ENCODE peak calls at places on chromosomes 2 and 18, in four cellular contexts. One of them, this sample, is unnamed.

GRCh38 chr2:187377335-187377734 is 70.7 kb downstream of the CALCRL start:
- DNase-seq in breast epithelium: no peak
- DNase-seq in H1: no peak
- DNase-seq in HCT116: no peak
- DNase-seq in this sample: no peak

GRCh38 chr2:74587664-74588277 is 33.3 kb downstream of the DOK1 start:
- DNase-seq in H1: peak; percentile 66
- DNase-seq in breast epithelium: peak; percentile 63
- DNase-seq in HCT116: peak; percentile 8
- DNase-seq in this sample: peak; percentile 63

GRCh38 chr18:26549103-26549485 is 741 bp upstream of the KCTD1 start:
- DNase-seq in H1: peak; percentile 74
- DNase-seq in HCT116: no peak
- DNase-seq in breast epithelium: no peak
- DNase-seq in this sample: peak; percentile 61

GRCh38 chr18:58580078-58580477 is 48.8 kb downstream of the ALPK2 start:
- DNase-seq in H1: no peak
- DNase-seq in breast epithelium: no peak
- DNase-seq in HCT116: no peak
- DNase-seq in this sample: no peak

GRCh38 chr2:17813742-17814458 is 2.4 kb upstream of the MSGN1 start:
- DNase-seq in H1: no peak
- DNase-seq in HCT116: no peak
- DNase-seq in breast epithelium: no peak
- DNase-seq in this sample: no peak

GRCh38 chr2:96763511-96764252 is 3.0 kb downstream of the CNNM4 start:
- DNase-seq in breast epithelium: no peak
- DNase-seq in H1: peak; percentile 62
- DNase-seq in HCT116: no peak
- DNase-seq in this sample: no peak

GRCh38 chr2:236625156-236625690 is 55.6 kb downstream of the ACKR3 start:
- DNase-seq in H1: no peak
- DNase-seq in breast epithelium: no peak
- DNase-seq in HCT116: no peak
- DNase-seq in this sample: no peak

GRCh38 chr2:43136862-43137261 is 89.5 kb downstream of the ZFP36L2 start:
- DNase-seq in HCT116: no peak
- DNase-seq in H1: no peak
- DNase-seq in breast epithelium: no peak
- DNase-seq in this sample: no peak

GRCh38 chr2:156331572-156332451 is 709 bp downstream of the NR4A2 start:
- DNase-seq in breast epithelium: peak; percentile 82
- DNase-seq in H1: no peak
- DNase-seq in HCT116: no peak
- DNase-seq in this sample: peak; percentile 76

GRCh38 chr18:64416990-64417389 is 268.1 kb upstream of the LINC00305 start:
- DNase-seq in H1: no peak
- DNase-seq in breast epithelium: no peak
- DNase-seq in HCT116: no peak
- DNase-seq in this sample: no peak
- TF ChIP-seq POLR2AphosphoS5 in H1: no peak
- TF ChIP-seq POLR2AphosphoS5 in breast epithelium: no peak
- TF ChIP-seq POLR2AphosphoS5 in HCT116: no peak
- TF ChIP-seq POLR2AphosphoS5 in this sample: no peak

GRCh38 chr2:226791056-226791486 is 8.5 kb downstream of the IRS1 start:
- DNase-seq in HCT116: no peak
- DNase-seq in breast epithelium: no peak
- DNase-seq in H1: no peak
- DNase-seq in this sample: peak; percentile 22

GRCh38 chr2:226790006-226790405 is 9.6 kb downstream of the IRS1 start:
- DNase-seq in H1: no peak
- DNase-seq in HCT116: no peak
- DNase-seq in breast epithelium: no peak
- DNase-seq in this sample: no peak

GRCh38 chr2:226792155-226792871 is 7.3 kb downstream of the IRS1 start:
- DNase-seq in breast epithelium: no peak
- DNase-seq in H1: no peak
- DNase-seq in HCT116: no peak
- DNase-seq in this sample: no peak

GRCh38 chr2:226790436-226790835 is 9.2 kb downstream of the IRS1 start:
- DNase-seq in breast epithelium: no peak
- DNase-seq in H1: no peak
- DNase-seq in HCT116: no peak
- DNase-seq in this sample: no peak

GRCh38 chr2:226791487-226792081 is 8.0 kb downstream of the IRS1 start:
- DNase-seq in H1: peak; percentile 93
- DNase-seq in breast epithelium: peak; percentile 88
- DNase-seq in HCT116: no peak
- DNase-seq in this sample: peak; percentile 91
- TF ChIP-seq CTCF in H1: peak; percentile 10
- TF ChIP-seq CTCF in breast epithelium: peak; percentile 76
- TF ChIP-seq CTCF in HCT116: no peak
- TF ChIP-seq CTCF in this sample: peak; percentile 63

DNA sequence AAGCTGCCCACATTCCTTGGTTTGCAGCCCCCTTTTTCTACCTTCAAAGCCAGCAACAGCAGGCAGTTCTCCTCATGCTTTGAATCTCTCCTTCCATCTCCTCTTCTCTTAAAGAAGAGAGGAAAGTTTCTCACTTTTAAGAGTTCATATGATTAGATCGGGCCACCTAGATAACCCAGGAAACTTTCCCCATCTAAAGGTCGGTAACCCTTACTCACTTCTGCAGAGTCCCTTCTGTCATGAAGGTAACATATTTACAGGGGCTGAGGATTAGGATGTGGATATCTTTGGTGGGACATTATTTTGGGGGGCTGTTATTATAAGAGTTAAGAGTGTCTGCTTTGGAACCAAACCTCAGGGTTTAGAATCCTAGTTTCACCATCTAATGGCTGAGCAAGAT is 51.0 kb downstream of the HNRNPLL start:
- DNase-seq in breast epithelium: no peak
- DNase-seq in H1: no peak
- DNase-seq in HCT116: no peak
- DNase-seq in this sample: no peak
- TF ChIP-seq POLR2AphosphoS5 in breast epithelium: no peak
- TF ChIP-seq POLR2AphosphoS5 in H1: no peak
- TF ChIP-seq POLR2AphosphoS5 in HCT116: no peak
- TF ChIP-seq POLR2AphosphoS5 in this sample: no peak

DNA sequence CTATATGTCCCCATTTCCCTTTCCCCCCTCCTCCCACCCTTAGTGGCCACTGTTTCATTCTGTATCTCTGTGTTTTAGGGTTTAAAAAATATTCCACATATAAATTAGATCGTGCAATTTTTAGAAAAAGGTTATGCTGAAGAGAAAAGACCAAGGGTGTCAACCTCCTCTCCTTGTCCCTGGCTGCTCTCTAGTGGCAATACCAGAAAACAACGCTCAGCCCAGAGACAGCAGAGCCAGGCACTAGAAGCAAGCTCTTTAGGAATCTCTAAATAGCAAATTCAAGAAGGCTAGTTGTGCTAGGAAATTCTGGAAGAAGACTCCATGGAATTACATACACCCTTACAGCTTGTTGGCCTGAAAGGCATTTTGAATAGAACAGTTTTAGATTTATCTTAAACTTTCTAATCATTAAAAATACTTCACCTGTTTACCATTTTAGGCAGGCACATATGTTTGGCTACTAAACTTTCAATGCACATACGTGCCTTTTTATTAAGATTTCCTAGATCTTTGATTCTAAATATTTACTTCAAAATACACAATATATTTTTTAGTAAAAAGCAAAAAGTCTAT is 35.1 kb upstream of the RASGRP3 start:
- DNase-seq in H1: no peak
- DNase-seq in breast epithelium: no peak
- DNase-seq in HCT116: peak; percentile 34
- DNase-seq in this sample: no peak
- TF ChIP-seq CTCF in H1: peak; percentile 54
- TF ChIP-seq CTCF in breast epithelium: peak; percentile 58
- TF ChIP-seq CTCF in HCT116: peak; percentile 62
- TF ChIP-seq CTCF in this sample: peak; percentile 37

GRCh38 chr2:25228848-25229674 is 60.7 kb upstream of the POMC start:
- DNase-seq in breast epithelium: peak; percentile 66
- DNase-seq in HCT116: peak; percentile 59
- DNase-seq in H1: peak; percentile 84
- DNase-seq in this sample: peak; percentile 42
- TF ChIP-seq POLR2AphosphoS5 in breast epithelium: no peak
- TF ChIP-seq POLR2AphosphoS5 in HCT116: no peak
- TF ChIP-seq POLR2AphosphoS5 in H1: peak; percentile 25
- TF ChIP-seq POLR2AphosphoS5 in this sample: no peak

GRCh38 chr2:178193823-178194599 is at the start of gene OSBPL6:
- DNase-seq in breast epithelium: peak; percentile 80
- DNase-seq in HCT116: peak; percentile 51
- DNase-seq in H1: peak; percentile 76
- DNase-seq in this sample: peak; percentile 81
- TF ChIP-seq CTCF in breast epithelium: peak; percentile 48
- TF ChIP-seq CTCF in HCT116: no peak
- TF ChIP-seq CTCF in H1: no peak
- TF ChIP-seq CTCF in this sample: no peak

This sample was measured in prostate gland.